ENCODE peak calls at places on chromosomes 3 and 15, in eight cellular contexts. Z is astrocyte of the spinal cord, V is amniotic stem cell, Q is naive B cell, E is NB4, D is vagina, P is ACHN, M is mucosa of descending colon. I is an unnamed sample.

GRCh38 chr3:124810970-124811369 is 76.2 kb downstream of the ITGB5 start:
- DNase-seq in Z (no peak), V (no peak), Q (no peak), E (no peak), D (no peak), P (no peak), M (peak; percentile 53), I (no peak)

GRCh38 chr3:186381424-186382216 is 19.6 kb upstream of the DGKG start:
- DNase-seq in Z (no peak), V (no peak), Q (no peak), E (no peak), D (no peak), P (no peak), M (peak; percentile 73), I (no peak)

GRCh38 chr3:146843476-146843875 is 238.3 kb upstream of the PLSCR5 start:
- DNase-seq in Z (no peak), V (no peak), Q (no peak), E (no peak), D (no peak), P (no peak), M (no peak), I (no peak)

GRCh38 chr3:138049157-138049919 is 39.4 kb downstream of the CLDN18 start:
- DNase-seq in Z (peak; percentile 62), V (peak; percentile 46), Q (no peak), E (no peak), D (no peak), P (no peak), M (no peak), I (peak; percentile 4)

GRCh38 chr3:4888913-4889846 is 90.1 kb upstream of the BHLHE40 start:
- DNase-seq in Z (peak; percentile 14), V (no peak), Q (no peak), E (peak; percentile 41), D (no peak), P (no peak), M (no peak), I (no peak)

GRCh38 chr3:196726788-196727675 is 12.6 kb upstream of the PAK2 start:
- DNase-seq in Z (peak; percentile 43), V (peak; percentile 16), Q (no peak), E (no peak), D (no peak), P (peak; percentile 9), M (no peak), I (peak; percentile 30)

GRCh38 chr3:179969525-179969924 is 67.2 kb downstream of the PEX5L start:
- DNase-seq in Z (no peak), V (no peak), Q (no peak), E (peak; percentile 60), D (no peak), P (peak; percentile 0), M (no peak), I (peak; percentile 81)

GRCh38 chr15:45640610-45641009 is 5.8 kb downstream of the SQOR start:
- DNase-seq in Z (peak; percentile 86), V (peak; percentile 84), Q (no peak), E (no peak), D (no peak), P (peak; percentile 73), M (no peak), I (peak; percentile 53)

GRCh38 chr3:185813691-185814215 is 11.1 kb downstream of the IGF2BP2 start:
- DNase-seq in Z (peak; percentile 68), V (no peak), Q (no peak), E (no peak), D (no peak), P (peak; percentile 33), M (no peak), I (no peak)

GRCh38 chr3:82676356-82677026 is 915.0 kb upstream of the GBE1 start:
- DNase-seq in Z (no peak), V (no peak), Q (no peak), E (no peak), D (no peak), P (no peak), M (no peak), I (peak; percentile 35)

GRCh38 chr3:69012836-69013255 is 638 bp downstream of the EOGT start:
- DNase-seq in Z (peak; percentile 52), V (no peak), Q (no peak), E (peak; percentile 31), D (no peak), P (peak; percentile 44), M (peak; percentile 40), I (peak; percentile 73)

GRCh38 chr15:61050844-61051569 is 178.1 kb downstream of the RORA start:
- DNase-seq in Z (no peak), V (no peak), Q (no peak), E (no peak), D (no peak), P (no peak), M (no peak), I (no peak)

GRCh38 chr15:70259030-70259424 is 161.3 kb upstream of the TLE3 start:
- DNase-seq in Z (peak; percentile 48), V (no peak), Q (peak; percentile 44), E (peak; percentile 73), D (no peak), P (no peak), M (peak; percentile 78), I (no peak)

GRCh38 chr3:135218304-135218703 is 423.2 kb downstream of the EPHB1 start:
- DNase-seq in Z (no peak), V (no peak), Q (no peak), E (no peak), D (peak; percentile 16), P (no peak), M (no peak), I (no peak)

GRCh38 chr3:4416961-4417360 is 50.1 kb downstream of the SUMF1 start:
- DNase-seq in Z (peak; percentile 93), V (no peak), Q (no peak), E (no peak), D (peak; percentile 87), P (peak; percentile 88), M (no peak), I (peak; percentile 98)

GRCh38 chr3:29751647-29752263 is 470.9 kb downstream of the RBMS3 start:
- DNase-seq in Z (no peak), V (no peak), Q (no peak), E (no peak), D (no peak), P (no peak), M (no peak), I (no peak)

GRCh38 chr3:144912968-144913367 is 941.3 kb downstream of the DIPK2A start:
- DNase-seq in Z (no peak), V (no peak), Q (no peak), E (no peak), D (no peak), P (no peak), M (no peak), I (no peak)

GRCh38 chr3:183513046-183513706 is 42.3 kb downstream of the KLHL6 start:
- DNase-seq in Z (no peak), V (no peak), Q (peak; percentile 60), E (peak; percentile 85), D (no peak), P (no peak), M (peak; percentile 32), I (no peak)

GRCh38 chr15:51536965-51537574 is 85.5 kb downstream of the DMXL2 start:
- DNase-seq in Z (peak; percentile 17), V (no peak), Q (no peak), E (peak; percentile 37), D (no peak), P (peak; percentile 18), M (peak; percentile 43), I (peak; percentile 26)

I was measured in RKO.